ENCODE peak calls at places on chromosomes 6 and 20, in eight cellular contexts. A, D, I, B, W, M, E and L are unnamed samples.

GRCh38 chr6:33343953-33344611 is 26.5 kb upstream of the ZBTB22 start:
- DNase-seq in E (no peak), D (no peak), W (no peak), A (no peak), M (peak), B (no peak), I (no peak), L (no peak)

GRCh38 chr20:11178946-11179654 is 505.3 kb upstream of the JAG1 start:
- DNase-seq in M (no peak), D (no peak), I (peak), B (no peak), A (no peak), W (no peak), E (no peak), L (no peak)

GRCh38 chr6:42505377-42505702 is 53.6 kb upstream of the TRERF1 start:
- DNase-seq in B (no peak), D (no peak), I (peak), W (no peak), E (no peak), A (no peak), M (no peak), L (no peak)

GRCh38 chr20:54668271-54669053 is 193.1 kb downstream of the DOK5 start:
- DNase-seq in W (peak), M (peak), B (no peak), I (peak), D (no peak), E (no peak), A (no peak), L (no peak)

GRCh38 chr20:36835025-36835424 is 40.9 kb upstream of the TLDC2 start:
- DNase-seq in B (no peak), E (peak), D (no peak), A (peak), W (no peak), M (no peak), I (no peak), L (no peak)

GRCh38 chr20:19973920-19974620 is 43.1 kb upstream of the NAA20 start:
- DNase-seq in M (no peak), I (no peak), D (no peak), A (peak), E (peak), W (no peak), B (peak), L (no peak)

GRCh38 chr6:163956571-163957407 is 542.3 kb downstream of the QKI start:
- DNase-seq in A (peak), I (peak), E (peak), B (peak), D (peak), M (peak), W (peak), L (peak)

GRCh38 chr6:112249489-112249888 is 4.9 kb downstream of the LAMA4 start:
- DNase-seq in E (no peak), D (no peak), B (no peak), W (no peak), A (no peak), M (no peak), I (no peak), L (no peak)

GRCh38 chr6:111971181-111971829 is 82.6 kb upstream of the CCN6 start:
- DNase-seq in D (no peak), M (no peak), A (no peak), I (no peak), W (no peak), E (no peak), B (no peak), L (no peak)

GRCh38 chr6:158707826-158708225 is 58.0 kb downstream of the SYTL3 start:
- DNase-seq in B (no peak), E (peak), W (no peak), I (no peak), M (no peak), D (no peak), A (no peak), L (no peak)

GRCh38 chr20:12394786-12395185 is 477.1 kb downstream of the BTBD3 start:
- DNase-seq in E (no peak), B (no peak), I (no peak), W (no peak), M (no peak), A (no peak), D (no peak), L (no peak)

GRCh38 chr6:55980627-55981211 is 105.3 kb upstream of the BMP5 start:
- DNase-seq in W (peak), I (peak), E (no peak), D (no peak), B (peak), A (no peak), M (no peak), L (no peak)